ENCODE peak calls at places on chromosomes 13 and 19, in eight cellular contexts. B is lower leg skin, P is endothelial cell of umbilical vein, Z is uterus, H is HCT116, L is suprapubic skin, U is GM12891, O is IMR-90. J is an unnamed sample.

GRCh38 chr19:610801-611505 is 21.3 kb downstream of the HCN2 start:
- DNase-seq in O (peak; percentile 76), P (no peak), B (no peak), U (peak; percentile 78), L (no peak), H (no peak), Z (no peak), J (no peak)

GRCh38 chr19:29843180-29844051 is 31.6 kb downstream of the CCNE1 start:
- DNase-seq in B (peak; percentile 25), Z (no peak), L (no peak), P (no peak), H (no peak), U (no peak), O (no peak), J (peak; percentile 56)

GRCh38 chr19:17220207-17220758 is 5.1 kb downstream of the USE1 start:
- DNase-seq in P (peak; percentile 35), Z (no peak), L (no peak), O (peak; percentile 71), H (no peak), U (no peak), B (no peak), J (peak; percentile 85)

GRCh38 chr19:480016-480855 is 16.1 kb upstream of the MADCAM1 start:
- DNase-seq in O (no peak), H (no peak), B (peak; percentile 71), L (no peak), Z (peak; percentile 50), P (peak; percentile 55), U (no peak), J (peak; percentile 54)

GRCh38 chr13:27263438-27263837 is 7.2 kb upstream of the RASL11A start:
- DNase-seq in L (no peak), H (no peak), O (no peak), Z (no peak), B (no peak), U (no peak), P (no peak), J (peak; percentile 66)

GRCh38 chr19:29764322-29764721 is 47.5 kb upstream of the CCNE1 start:
- DNase-seq in B (no peak), Z (no peak), O (no peak), P (no peak), U (no peak), L (no peak), H (no peak), J (no peak)

GRCh38 chr13:45416521-45417125 is 1.6 kb downstream of the SLC25A30 start:
- DNase-seq in L (no peak), B (no peak), Z (no peak), H (no peak), U (no peak), P (peak; percentile 51), O (no peak), J (no peak)

GRCh38 chr19:22784051-22784450 is at the start of gene ZNF99:
- DNase-seq in U (no peak), L (peak; percentile 80), H (no peak), O (no peak), B (no peak), P (no peak), Z (peak; percentile 50), J (no peak)

GRCh38 chr19:741506-742131 is 9.3 kb upstream of the MISP start:
- DNase-seq in Z (no peak), P (no peak), B (no peak), U (no peak), O (no peak), H (no peak), L (no peak), J (peak; percentile 57)

GRCh38 chr13:98429977-98430785 is 146.7 kb downstream of the STK24 start:
- DNase-seq in O (no peak), U (no peak), L (no peak), Z (no peak), B (no peak), H (no peak), P (no peak), J (no peak)

GRCh38 chr13:41139296-41139966 is 6.8 kb upstream of the KBTBD6 start:
- DNase-seq in B (no peak), Z (no peak), H (no peak), U (no peak), L (no peak), P (no peak), O (peak; percentile 66), J (no peak)

GRCh38 chr19:16885166-16885565 is 3.6 kb upstream of the F2RL3 start:
- DNase-seq in L (no peak), H (no peak), U (no peak), O (no peak), Z (no peak), B (no peak), P (no peak), J (no peak)

GRCh38 chr19:33771308-33772101 is 25.2 kb upstream of the KCTD15 start:
- DNase-seq in H (no peak), Z (peak; percentile 29), O (peak; percentile 41), U (peak; percentile 85), P (peak; percentile 51), L (no peak), B (peak; percentile 39), J (peak; percentile 80)

GRCh38 chr19:55005684-55006488 is 32.2 kb downstream of the GP6 start:
- DNase-seq in P (no peak), Z (no peak), B (peak; percentile 17), H (peak; percentile 98), U (no peak), O (no peak), L (no peak), J (peak; percentile 65)

GRCh38 chr13:39685652-39686051 is 30.2 kb downstream of the COG6 start:
- DNase-seq in U (no peak), B (no peak), L (no peak), Z (no peak), H (no peak), P (no peak), O (no peak), J (no peak)

GRCh38 chr19:955803-956746 is 28.1 kb upstream of the WDR18 start:
- DNase-seq in L (no peak), Z (no peak), O (no peak), U (no peak), H (no peak), B (no peak), P (no peak), J (no peak)

DNA sequence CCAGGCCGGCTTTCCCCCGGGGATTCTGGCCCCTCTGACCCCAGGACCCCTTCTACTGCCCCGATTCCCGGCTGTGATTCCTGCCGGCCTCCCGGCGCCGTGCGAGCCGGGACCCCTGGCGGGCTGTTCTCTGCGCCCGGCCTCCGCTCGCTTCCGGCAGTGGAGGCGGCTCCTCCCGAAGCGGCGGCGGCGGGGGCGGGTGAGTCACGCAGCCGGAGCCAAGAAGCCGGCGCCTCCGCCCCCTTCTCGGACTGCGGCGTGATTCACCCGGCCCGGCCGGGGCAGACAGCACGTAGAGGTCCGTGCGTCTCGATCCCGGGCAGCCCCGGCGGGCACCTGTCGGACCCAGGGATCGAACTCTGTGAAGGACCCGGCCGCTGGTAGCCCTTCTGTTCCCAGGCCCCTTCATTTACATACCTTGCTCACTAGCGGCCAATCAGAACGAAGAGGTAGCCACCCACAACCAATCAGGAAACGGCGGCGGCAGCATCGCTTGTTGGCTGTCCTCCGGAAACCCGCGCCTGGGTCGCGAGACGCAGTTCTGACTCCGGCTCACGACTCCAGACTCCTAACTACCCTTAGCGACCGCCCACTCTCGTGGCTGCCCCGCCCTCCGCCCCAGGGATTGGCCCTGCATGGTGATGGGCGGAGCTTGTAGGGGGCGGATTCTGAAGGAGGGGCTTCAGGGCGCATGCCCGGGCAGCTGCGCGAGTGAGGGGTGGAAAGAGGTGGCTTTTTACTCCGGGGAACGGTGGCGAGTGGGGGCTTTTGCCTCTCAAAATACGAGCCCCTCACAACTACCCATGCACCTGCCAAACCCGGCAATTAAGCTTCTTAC is at the start of gene SERTAD1:
- DNase-seq in B (peak; percentile 99), Z (peak; percentile 100), H (peak; percentile 98), U (peak; percentile 97), L (peak; percentile 100), O (peak; percentile 99), P (peak; percentile 99), J (peak; percentile 99)
- TF ChIP-seq POLR2A in B (no peak), Z (peak; percentile 99), H (peak; percentile 97), U (peak; percentile 90), L (peak; percentile 99), O (peak; percentile 99), P (peak; percentile 99), J (peak; percentile 97)

DNA sequence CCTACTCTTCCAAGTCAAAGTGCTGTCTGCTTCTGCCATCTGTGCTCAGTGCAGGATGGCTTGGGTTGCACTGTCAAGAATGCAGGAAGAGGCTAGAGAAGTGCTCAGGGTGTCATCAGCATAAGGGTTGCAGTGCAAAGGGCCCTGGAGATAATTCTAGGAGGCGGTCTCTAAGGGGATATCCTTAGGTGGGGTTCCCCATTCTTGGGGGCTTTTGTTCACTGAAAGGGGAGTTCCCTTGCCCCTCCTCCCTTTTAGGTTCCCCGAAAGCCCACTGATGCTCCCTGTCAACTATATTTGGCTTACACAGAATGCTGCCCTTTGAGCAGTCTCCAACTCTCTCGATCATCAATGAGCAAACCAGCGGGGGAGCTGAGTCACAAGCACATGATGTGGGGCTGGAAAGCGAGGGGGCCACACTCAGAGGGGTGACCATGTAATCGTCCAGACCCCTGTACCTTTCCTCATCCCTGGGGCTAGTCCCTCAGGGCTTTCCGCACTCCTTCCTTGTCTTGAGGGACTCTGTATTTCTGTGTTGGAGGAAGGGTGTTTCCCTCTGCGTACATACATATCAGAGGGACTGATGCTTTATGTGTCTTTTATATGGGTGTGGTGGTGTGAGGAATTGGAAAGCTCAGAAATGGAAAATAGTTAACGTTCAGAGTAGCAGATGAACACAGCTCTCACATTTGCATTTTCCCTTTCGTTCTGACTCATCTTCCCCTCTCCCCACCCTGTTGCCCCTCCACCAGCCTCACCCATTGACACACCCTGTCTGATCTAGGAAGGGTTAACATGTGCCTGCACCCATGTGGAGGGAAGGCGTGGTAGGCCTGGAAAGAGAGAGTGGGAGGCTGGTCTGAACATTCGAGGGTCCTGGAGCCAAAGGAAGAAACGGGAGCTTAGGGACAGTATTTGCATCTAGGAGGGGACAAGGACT is 6.7 kb downstream of the ZBTB32 start:
- DNase-seq in Z (no peak), B (no peak), U (peak; percentile 43), O (no peak), P (no peak), L (no peak), H (no peak), J (no peak)
- TF ChIP-seq POLR2A in Z (no peak), B (no peak), U (peak; percentile 51), O (no peak), P (no peak), L (no peak), H (no peak), J (no peak)

DNA sequence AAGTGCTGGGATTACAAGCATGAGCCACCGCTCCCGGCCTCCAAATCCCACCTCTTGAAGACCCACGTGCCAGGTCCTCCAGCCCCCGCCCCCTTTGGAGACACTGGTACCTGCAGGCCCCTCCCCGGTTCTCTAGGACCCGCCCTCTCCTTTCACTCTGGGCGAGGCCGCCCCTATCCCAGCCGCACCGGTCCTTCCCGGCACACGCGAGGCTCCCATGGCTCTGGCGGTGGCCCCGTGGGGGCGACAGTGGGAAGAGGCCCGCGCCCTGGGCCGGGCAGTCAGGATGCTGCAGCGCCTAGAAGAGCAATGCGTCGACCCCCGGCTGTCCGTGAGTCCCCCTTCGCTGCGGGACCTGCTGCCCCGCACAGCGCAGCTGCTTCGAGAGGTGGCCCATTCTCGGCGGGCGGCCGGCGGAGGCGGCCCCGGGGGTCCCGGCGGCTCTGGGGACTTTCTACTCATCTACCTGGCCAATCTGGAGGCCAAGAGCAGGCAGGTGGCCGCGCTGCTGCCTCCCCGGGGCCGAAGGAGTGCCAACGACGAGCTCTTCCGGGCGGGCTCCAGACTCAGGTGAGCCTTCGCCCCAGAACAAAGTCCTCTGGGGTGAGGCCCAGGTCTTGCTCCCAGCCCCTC is at the start of gene CBLC:
- DNase-seq in B (peak; percentile 72), Z (no peak), H (peak; percentile 94), P (no peak), O (no peak), L (no peak), U (no peak), J (no peak)
- TF ChIP-seq POLR2A in B (no peak), Z (no peak), H (peak; percentile 49), P (no peak), O (no peak), L (no peak), U (no peak), J (no peak)

GRCh38 chr19:12670159-12670928 is 3.7 kb downstream of the WDR83 start:
- DNase-seq in L (no peak), O (no peak), Z (no peak), H (no peak), U (no peak), P (no peak), B (no peak), J (no peak)
- TF ChIP-seq POLR2A in L (no peak), O (no peak), Z (no peak), H (no peak), U (no peak), P (no peak), B (no peak), J (no peak)

J was measured in erythroblast.